ENCODE peak calls at places on chromosome X, in five cellular contexts. L is mucosa of descending colon, Z is upper lobe of right lung, C is BJ, Q is hepatocyte. I is an unnamed sample.

GRCh38 chrX:49155243-49155899 is 7.2 kb upstream of the MAGIX start:
- DNase-seq in L (no peak), Z (no peak), C (no peak), Q (peak; percentile 62), I (peak; percentile 61)

GRCh38 chrX:101395789-101396188 is 5.0 kb downstream of the RPL36A start:
- DNase-seq in L (no peak), Z (no peak), C (no peak), Q (no peak), I (peak; percentile 30)

GRCh38 chrX:73563740-73564073 is 710 bp downstream of the CHIC1 start:
- DNase-seq in L (no peak), Z (no peak), C (no peak), Q (no peak), I (no peak)

GRCh38 chrX:53550756-53551463 is 116.7 kb upstream of the HSD17B10 start:
- DNase-seq in L (no peak), Z (no peak), C (no peak), Q (no peak), I (no peak)

GRCh38 chrX:71128915-71129765 is 10.7 kb downstream of the MED12 start:
- DNase-seq in L (peak; percentile 67), Z (peak; percentile 83), C (no peak), Q (peak; percentile 71), I (peak; percentile 31)

GRCh38 chrX:103101280-103102042 is 8.5 kb upstream of the NXF3 start:
- DNase-seq in L (no peak), Z (no peak), C (no peak), Q (no peak), I (no peak)

GRCh38 chrX:131827935-131828334 is 195.2 kb upstream of the STK26 start:
- DNase-seq in L (no peak), Z (no peak), C (no peak), Q (no peak), I (no peak)

GRCh38 chrX:155334486-155335316 is at the start of gene CLIC2:
- DNase-seq in L (no peak), Z (no peak), C (no peak), Q (peak; percentile 52), I (peak; percentile 76)

GRCh38 chrX:27380163-27380845 is 82.8 kb downstream of the PPP4R3C start:
- DNase-seq in L (no peak), Z (no peak), C (no peak), Q (no peak), I (no peak)

GRCh38 chrX:30643313-30643821 is 9.9 kb upstream of the GK start:
- DNase-seq in L (no peak), Z (no peak), C (no peak), Q (no peak), I (peak; percentile 58)

GRCh38 chrX:155613927-155614559 is 1.3 kb upstream of the TMLHE start:
- DNase-seq in L (no peak), Z (no peak), C (no peak), Q (no peak), I (no peak)

GRCh38 chrX:119004920-119005524 is 30.6 kb downstream of the LONRF3 start:
- DNase-seq in L (no peak), Z (peak; percentile 67), C (no peak), Q (peak; percentile 43), I (peak; percentile 62)

GRCh38 chrX:28910501-28910900 is 323.3 kb downstream of the IL1RAPL1 start:
- DNase-seq in L (no peak), Z (no peak), C (no peak), Q (no peak), I (no peak)

GRCh38 chrX:54721424-54721823 is 76.6 kb downstream of the ITIH6 start:
- DNase-seq in L (no peak), Z (no peak), C (no peak), Q (no peak), I (peak; percentile 1)

GRCh38 chrX:34638116-34638515 is 19.0 kb downstream of the TMEM47 start:
- DNase-seq in L (no peak), Z (no peak), C (no peak), Q (peak; percentile 80), I (peak; percentile 63)

GRCh38 chrX:46576458-46576857 is 2.9 kb downstream of the CHST7 start:
- DNase-seq in L (no peak), Z (no peak), C (no peak), Q (no peak), I (peak; percentile 74)

GRCh38 chrX:41526925-41527324 is 79.8 kb downstream of the NYX start:
- DNase-seq in L (no peak), Z (no peak), C (peak; percentile 9), Q (no peak), I (peak; percentile 61)

GRCh38 chrX:154096140-154097002 is 1.1 kb downstream of the MECP2 start:
- DNase-seq in L (no peak), Z (peak; percentile 64), C (no peak), Q (peak; percentile 21), I (no peak)

GRCh38 chrX:43974076-43974475 is 886 bp upstream of the NDP start:
- DNase-seq in L (no peak), Z (no peak), C (no peak), Q (no peak), I (no peak)

GRCh38 chrX:43970528-43970927 is 2.7 kb downstream of the NDP start:
- DNase-seq in L (no peak), Z (no peak), C (no peak), Q (no peak), I (peak; percentile 73)

GRCh38 chrX:43973249-43973672 is at the start of gene NDP:
- DNase-seq in L (no peak), Z (no peak), C (no peak), Q (peak; percentile 36), I (no peak)

GRCh38 chrX:43969504-43970501 is 3.4 kb downstream of the NDP start:
- DNase-seq in L (peak; percentile 41), Z (no peak), C (no peak), Q (no peak), I (peak; percentile 51)

DNA sequence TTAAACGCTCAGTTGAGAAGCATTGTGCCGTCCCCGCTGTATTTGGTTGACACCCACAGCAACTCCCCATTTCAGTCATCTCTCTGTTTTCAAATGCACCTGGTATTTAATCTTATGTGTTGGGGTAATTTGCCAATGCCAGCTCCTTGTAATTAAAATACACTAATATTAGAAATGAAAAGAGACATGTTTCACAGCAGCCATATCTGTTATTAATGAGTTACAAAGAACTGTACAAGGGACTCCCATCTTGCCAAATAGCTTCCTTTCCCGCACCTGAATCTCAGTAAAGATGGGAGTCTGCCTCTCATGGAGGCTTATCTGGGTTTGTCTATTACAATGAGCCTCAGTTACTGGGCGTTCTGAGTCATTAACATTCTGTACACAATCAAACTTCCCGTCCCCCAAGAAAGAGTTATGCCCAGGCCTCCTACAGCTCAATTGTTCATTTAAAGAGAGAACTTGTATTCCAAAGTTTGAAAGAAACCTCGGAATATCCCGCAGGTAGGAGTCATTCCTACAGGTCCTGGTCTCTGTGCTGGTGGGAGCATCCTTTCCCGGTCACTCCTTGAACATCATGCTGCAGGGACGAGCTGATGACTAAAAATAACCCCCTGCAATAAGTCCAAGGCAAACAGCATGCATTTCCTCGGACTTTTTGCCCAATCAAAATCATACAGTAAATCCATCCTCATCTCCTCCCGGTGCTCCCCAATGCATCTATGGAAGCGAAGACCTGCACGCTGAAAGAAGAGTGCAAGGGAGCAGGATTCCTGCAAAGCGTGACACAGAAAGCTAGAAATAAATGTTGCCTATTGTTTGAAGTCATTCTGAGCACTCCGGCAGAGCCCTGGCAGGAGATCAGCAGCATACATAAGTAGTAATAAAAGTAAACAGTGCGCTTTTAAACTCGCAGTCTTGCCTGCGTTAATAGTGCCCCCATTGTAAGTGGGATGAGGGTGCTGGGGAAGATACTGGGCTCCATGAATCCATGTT is 926 bp downstream of the NDP start:
- DNase-seq in L (no peak), Z (no peak), C (no peak), Q (peak; percentile 11), I (peak; percentile 57)
- H3K4me3 ChIP-seq in L (no peak overlapping the region), Z (peak overlapping the region; percentile 25), C (no peak overlapping the region), Q (peak overlapping the region; percentile 25), I (peak overlapping the region; percentile 40)

GRCh38 chrX:13571136-13571535 is 1.7 kb downstream of the EGFL6 start:
- DNase-seq in L (no peak), Z (no peak), C (no peak), Q (no peak), I (no peak)

GRCh38 chrX:13574600-13574999 is 5.2 kb downstream of the EGFL6 start:
- DNase-seq in L (no peak), Z (no peak), C (no peak), Q (no peak), I (no peak)

GRCh38 chrX:13569479-13570244 is at the start of gene EGFL6:
- DNase-seq in L (no peak), Z (no peak), C (no peak), Q (peak; percentile 13), I (no peak)

DNA sequence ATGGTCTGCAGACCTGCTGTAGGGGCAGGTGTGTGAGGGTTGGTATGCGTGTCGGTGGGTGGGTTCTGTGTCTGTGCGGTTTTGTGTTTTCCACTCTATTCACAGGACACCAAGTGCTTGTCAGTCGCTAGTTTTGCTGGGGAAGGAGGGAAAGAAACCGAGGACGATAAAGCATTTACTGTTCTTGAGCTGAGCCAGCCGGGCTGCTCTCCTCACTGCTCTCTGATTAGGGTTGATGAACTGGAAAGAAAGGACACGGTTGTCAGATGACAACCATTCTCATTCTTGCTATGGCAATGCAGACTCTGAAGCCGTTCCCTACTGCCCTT is 808 bp downstream of the EGFL6 start:
- DNase-seq in L (no peak), Z (no peak), C (no peak), Q (no peak), I (no peak)
- H3K4me3 ChIP-seq in L (no peak overlapping the region), Z (peak overlapping the region; percentile 33), C (no peak overlapping the region), Q (no peak overlapping the region), I (peak overlapping the region; percentile 44)

DNA sequence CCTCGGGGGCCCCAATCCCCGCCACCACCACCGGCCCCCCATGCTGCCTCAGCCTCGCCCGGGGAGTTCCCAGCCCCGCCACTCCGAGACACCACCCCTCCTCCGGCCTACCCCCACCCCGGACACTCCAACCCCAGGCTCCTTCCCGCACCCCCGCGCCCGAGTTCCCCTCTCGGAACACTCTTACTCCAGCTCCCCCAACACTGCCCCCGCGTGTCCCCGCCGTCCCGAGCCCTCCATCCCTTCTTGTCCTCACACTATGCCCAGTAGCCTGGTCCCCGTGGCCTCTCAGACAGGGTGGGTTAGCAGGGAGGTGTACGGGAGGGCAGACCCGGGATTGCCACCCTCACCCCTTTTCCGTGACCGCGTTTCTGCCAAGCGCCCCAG is 276.1 kb downstream of the BCOR start:
- DNase-seq in L (no peak), Z (no peak), C (no peak), Q (no peak), I (no peak)
- H3K4me3 ChIP-seq in L (no peak overlapping the region), Z (peak overlapping the region; percentile 42), C (peak overlapping the region; percentile 36), Q (peak overlapping the region; percentile 49), I (peak overlapping the region; percentile 36)

GRCh38 chrX:110173192-110174175 is 144.4 kb downstream of the AMMECR1 start:
- DNase-seq in L (no peak), Z (no peak), C (no peak), Q (no peak), I (no peak)

GRCh38 chrX:110172215-110172614 is 145.7 kb downstream of the AMMECR1 start:
- DNase-seq in L (no peak), Z (no peak), C (no peak), Q (no peak), I (no peak)

GRCh38 chrX:110171442-110171841 is 146.4 kb downstream of the AMMECR1 start:
- DNase-seq in L (no peak), Z (no peak), C (no peak), Q (no peak), I (no peak)

GRCh38 chrX:110178179-110178865 is 139.6 kb downstream of the AMMECR1 start:
- DNase-seq in L (no peak), Z (no peak), C (no peak), Q (no peak), I (no peak)

DNA sequence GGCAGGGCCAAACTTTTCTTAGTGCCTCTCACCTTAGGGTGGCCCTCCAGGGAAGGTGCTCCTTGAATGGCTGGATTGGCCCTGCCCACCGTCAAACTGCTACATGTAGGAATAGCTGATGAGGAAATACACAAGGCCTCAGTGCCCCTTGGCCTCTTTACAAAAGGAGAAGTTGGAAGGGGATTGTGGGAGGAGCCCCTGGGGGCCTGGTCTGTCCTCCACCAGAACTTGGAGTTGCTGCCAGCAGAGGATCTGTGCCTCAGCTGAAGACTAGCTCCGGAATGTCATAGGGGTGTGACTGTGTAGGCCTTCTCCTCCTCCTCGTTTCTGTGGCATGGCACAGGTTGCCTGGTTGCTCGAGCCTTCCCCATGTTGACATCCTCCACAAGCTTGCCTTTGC is 142.7 kb downstream of the AMMECR1 start:
- DNase-seq in L (no peak), Z (peak; percentile 59), C (no peak), Q (no peak), I (no peak)
- H3K4me3 ChIP-seq in L (no peak overlapping the region), Z (no peak overlapping the region), C (no peak overlapping the region), Q (no peak overlapping the region), I (no peak overlapping the region)

I was measured in foreskin fibroblast.